ENCODE peak calls at places on chromosomes 2 and 18, in ten cellular contexts. G is T-helper 9 cell; F is mesothelial cell of epicardium; K is activated effector memory CD4-positive, alpha-beta T cell treated with anti-CD3 and anti-CD28 coated beads, Interleukin-2, amount 50 U/mL, for 16 hours; N is CD4-positive, alpha-beta T cell; M is endothelial cell; Z is adrenal gland; D is T-helper 2 cell; A is nucleus accumbens; L is uterus. H is an unnamed sample.

GRCh38 chr18:3269241-3269640 is 7.3 kb downstream of the MYL12B start:
- DNase-seq in G (no peak), F (no peak), K (no peak), N (no peak), M (no peak), Z (no peak), D (no peak), A (no peak), L (no peak), H (no peak)

GRCh38 chr18:69239849-69240248 is 160.8 kb upstream of the DOK6 start:
- DNase-seq in G (no peak), F (no peak), K (no peak), N (no peak), M (no peak), Z (no peak), D (no peak), A (no peak), L (no peak), H (no peak)

GRCh38 chr18:70219688-70220087 is 14.2 kb upstream of the RTTN start:
- DNase-seq in G (no peak), F (no peak), K (no peak), N (no peak), M (no peak), Z (no peak), D (no peak), A (no peak), L (no peak), H (no peak)

GRCh38 chr2:67259581-67260347 is 137.4 kb upstream of the ETAA1 start:
- DNase-seq in G (no peak), F (no peak), K (no peak), N (no peak), M (no peak), Z (no peak), D (no peak), A (no peak), L (peak; percentile 74), H (no peak)

GRCh38 chr2:219406861-219407230 is 11.3 kb upstream of the DES start:
- DNase-seq in G (no peak), F (no peak), K (peak; percentile 27), N (no peak), M (no peak), Z (no peak), D (no peak), A (no peak), L (peak; percentile 82), H (no peak)

GRCh38 chr2:162092656-162093556 is 18.9 kb upstream of the DPP4 start:
- DNase-seq in G (no peak), F (no peak), K (no peak), N (no peak), M (no peak), Z (peak; percentile 47), D (no peak), A (peak; percentile 45), L (peak; percentile 29), H (no peak)

GRCh38 chr18:49561377-49562193 is at the start of gene LIPG:
- DNase-seq in G (no peak), F (peak; percentile 37), K (peak; percentile 72), N (peak; percentile 6), M (peak; percentile 51), Z (peak; percentile 35), D (peak; percentile 47), A (no peak), L (no peak), H (peak; percentile 85)

GRCh38 chr2:12554235-12555011 is 162.3 kb upstream of the TRIB2 start:
- DNase-seq in G (no peak), F (no peak), K (no peak), N (no peak), M (no peak), Z (no peak), D (no peak), A (no peak), L (no peak), H (no peak)

GRCh38 chr2:50065845-50066244 is 911.5 kb upstream of the FSHR start:
- DNase-seq in G (no peak), F (no peak), K (no peak), N (no peak), M (no peak), Z (no peak), D (no peak), A (no peak), L (no peak), H (no peak)

GRCh38 chr2:43131051-43131889 is 95.1 kb downstream of the ZFP36L2 start:
- DNase-seq in G (peak; percentile 78), F (no peak), K (peak; percentile 90), N (peak; percentile 82), M (peak; percentile 48), Z (peak; percentile 93), D (peak; percentile 97), A (peak; percentile 43), L (no peak), H (peak; percentile 69)

GRCh38 chr2:178807227-178808008 is at the start of gene TTN:
- DNase-seq in G (no peak), F (no peak), K (no peak), N (no peak), M (no peak), Z (no peak), D (no peak), A (no peak), L (no peak), H (no peak)

GRCh38 chr2:201261911-201262310 is 1.6 kb downstream of the CASP8 start:
- DNase-seq in G (no peak), F (no peak), K (no peak), N (no peak), M (no peak), Z (no peak), D (no peak), A (no peak), L (no peak), H (no peak)

GRCh38 chr18:44679056-44679911 is 1.4 kb upstream of the SETBP1 start:
- DNase-seq in G (peak; percentile 34), F (peak; percentile 58), K (peak; percentile 87), N (peak; percentile 50), M (peak; percentile 76), Z (peak; percentile 87), D (peak; percentile 48), A (peak; percentile 88), L (peak; percentile 86), H (peak; percentile 93)

GRCh38 chr2:134075204-134075603 is 178.7 kb upstream of the MGAT5 start:
- DNase-seq in G (no peak), F (no peak), K (no peak), N (no peak), M (no peak), Z (no peak), D (no peak), A (peak; percentile 7), L (no peak), H (no peak)

GRCh38 chr2:86368181-86368824 is 30.9 kb upstream of the REEP1 start:
- DNase-seq in G (peak; percentile 6), F (peak; percentile 31), K (peak; percentile 76), N (peak; percentile 28), M (peak; percentile 66), Z (peak; percentile 33), D (peak; percentile 4), A (peak; percentile 30), L (peak; percentile 35), H (peak; percentile 47)

GRCh38 chr2:118032169-118033013 is 18.5 kb upstream of the CCDC93 start:
- DNase-seq in G (peak; percentile 21), F (no peak), K (peak; percentile 72), N (peak; percentile 12), M (peak; percentile 44), Z (peak; percentile 39), D (no peak), A (peak; percentile 59), L (no peak), H (peak; percentile 65)

GRCh38 chr2:19846030-19846429 is 55.8 kb downstream of the TTC32 start:
- DNase-seq in G (no peak), F (no peak), K (no peak), N (no peak), M (no peak), Z (no peak), D (no peak), A (no peak), L (no peak), H (no peak)

GRCh38 chr2:239366740-239367139 is 34.1 kb downstream of the HDAC4 start:
- DNase-seq in G (no peak), F (no peak), K (no peak), N (no peak), M (no peak), Z (peak; percentile 9), D (no peak), A (no peak), L (no peak), H (no peak)

GRCh38 chr2:30422437-30422805 is 24.6 kb upstream of the LCLAT1 start:
- DNase-seq in G (peak; percentile 35), F (no peak), K (peak; percentile 91), N (peak; percentile 63), M (no peak), Z (no peak), D (peak; percentile 80), A (peak; percentile 60), L (no peak), H (no peak)

GRCh38 chr18:10822457-10822856 is 296.6 kb downstream of the NAPG start:
- DNase-seq in G (no peak), F (no peak), K (no peak), N (no peak), M (no peak), Z (no peak), D (no peak), A (peak; percentile 6), L (no peak), H (no peak)

GRCh38 chr2:84906900-84907714 is 1.7 kb downstream of the TMSB10 start:
- DNase-seq in G (no peak), F (no peak), K (peak; percentile 80), N (no peak), M (peak; percentile 36), Z (peak; percentile 61), D (peak; percentile 70), A (peak; percentile 61), L (peak; percentile 45), H (peak; percentile 70)